ENCODE peak calls at places on chromosome 3, in seven cellular contexts. G is NCI-H1694 treated with DMSO at 0.1 percent for 48 hours; C is NCI-H1105; N is mesothelial cell of epicardium; X is stimulated activated CD4-positive, alpha-beta T cell treated with anti-CD3 and anti-CD28 coated beads, Interleukin-15, amount 100 ng/mL, for 1 hour; F is sigmoid colon; T is memory B cell. M is an unnamed sample.

GRCh38 chr3:151024339-151024738 is 51.8 kb upstream of the CLRN1 start:
- DNase-seq in G (no peak), C (no peak), N (no peak), X (no peak), F (no peak), T (no peak), M (no peak)

GRCh38 chr3:16478516-16478915 is 35.0 kb downstream of the RFTN1 start:
- DNase-seq in G (no peak), C (no peak), N (no peak), X (no peak), F (no peak), T (no peak), M (peak)

GRCh38 chr3:31247850-31248618 is 284.7 kb upstream of the STT3B start:
- DNase-seq in G (no peak), C (no peak), N (no peak), X (no peak), F (no peak), T (no peak), M (no peak)

GRCh38 chr3:43071313-43071893 is 34.5 kb downstream of the POMGNT2 start:
- DNase-seq in G (no peak), C (no peak), N (no peak), X (no peak), F (no peak), T (peak), M (no peak)

GRCh38 chr3:15977089-15977488 is 179.3 kb upstream of the ANKRD28 start:
- DNase-seq in G (no peak), C (no peak), N (no peak), X (no peak), F (no peak), T (no peak), M (no peak)

GRCh38 chr3:78613366-78614008 is 1154.3 kb downstream of the ROBO1 start:
- DNase-seq in G (no peak), C (peak), N (no peak), X (no peak), F (no peak), T (no peak), M (no peak)

GRCh38 chr3:184512621-184513020 is 49.0 kb upstream of the EPHB3 start:
- DNase-seq in G (no peak), C (no peak), N (no peak), X (no peak), F (no peak), T (no peak), M (no peak)

GRCh38 chr3:55607844-55608243 is 120.7 kb upstream of the WNT5A start:
- DNase-seq in G (no peak), C (no peak), N (no peak), X (no peak), F (no peak), T (no peak), M (no peak)

GRCh38 chr3:28376424-28376823 is 27.8 kb upstream of the AZI2 start:
- DNase-seq in G (no peak), C (no peak), N (no peak), X (no peak), F (no peak), T (no peak), M (peak)